ENCODE peak calls at places on chromosomes 5 and 9, in four cellular contexts. B is esophagus squamous epithelium, W is ovary, G is A549. J is an unnamed sample.
A peak's percentile ranks its signal among the peaks of the same experiment; 100 is the strongest.

GRCh38 chr9:89608646-89609335 is 4.0 kb downstream of the GADD45G start:
- DNase-seq in B (no peak), W (no peak), G (no peak), J (no peak)

GRCh38 chr5:140293091-140293996 is 9.6 kb downstream of the PFDN1 start:
- DNase-seq in B (no peak), W (no peak), G (no peak), J (no peak)

GRCh38 chr9:85742630-85742928 is 825 bp upstream of the AGTPBP1 start:
- DNase-seq in B (no peak), W (no peak), G (no peak), J (no peak)

GRCh38 chr5:123937230-123937629 is 425.3 kb downstream of the CSNK1G3 start:
- DNase-seq in B (no peak), W (no peak), G (no peak), J (peak; percentile 44)

GRCh38 chr5:14490309-14490711 is 91.3 kb upstream of the OTULINL start:
- DNase-seq in B (no peak), W (no peak), G (no peak), J (peak; percentile 74)

GRCh38 chr9:138061631-138062030 is 184.0 kb downstream of the CACNA1B start:
- DNase-seq in B (no peak), W (no peak), G (no peak), J (no peak)

GRCh38 chr5:100900796-100901731 is 2.0 kb downstream of the ST8SIA4 start:
- DNase-seq in B (peak; percentile 47), W (no peak), G (no peak), J (peak; percentile 86)

GRCh38 chr5:79535477-79536192 is 21.7 kb upstream of the HOMER1 start:
- DNase-seq in B (no peak), W (no peak), G (no peak), J (no peak)

GRCh38 chr9:109852561-109852960 is 72.6 kb downstream of the PALM2AKAP2 start:
- DNase-seq in B (no peak), W (no peak), G (no peak), J (no peak)

GRCh38 chr9:123326662-123327093 is 29.3 kb upstream of the CRB2 start:
- DNase-seq in B (no peak), W (no peak), G (no peak), J (no peak)

GRCh38 chr9:89579741-89580395 is 24.9 kb upstream of the GADD45G start:
- DNase-seq in B (no peak), W (no peak), G (no peak), J (no peak)

GRCh38 chr9:116152390-116152789 is 1.2 kb upstream of the PAPPA start:
- DNase-seq in B (no peak), W (no peak), G (no peak), J (no peak)

GRCh38 chr9:129385615-129385934 is 207.5 kb upstream of the IER5L start:
- DNase-seq in B (no peak), W (no peak), G (no peak), J (no peak)

DNA sequence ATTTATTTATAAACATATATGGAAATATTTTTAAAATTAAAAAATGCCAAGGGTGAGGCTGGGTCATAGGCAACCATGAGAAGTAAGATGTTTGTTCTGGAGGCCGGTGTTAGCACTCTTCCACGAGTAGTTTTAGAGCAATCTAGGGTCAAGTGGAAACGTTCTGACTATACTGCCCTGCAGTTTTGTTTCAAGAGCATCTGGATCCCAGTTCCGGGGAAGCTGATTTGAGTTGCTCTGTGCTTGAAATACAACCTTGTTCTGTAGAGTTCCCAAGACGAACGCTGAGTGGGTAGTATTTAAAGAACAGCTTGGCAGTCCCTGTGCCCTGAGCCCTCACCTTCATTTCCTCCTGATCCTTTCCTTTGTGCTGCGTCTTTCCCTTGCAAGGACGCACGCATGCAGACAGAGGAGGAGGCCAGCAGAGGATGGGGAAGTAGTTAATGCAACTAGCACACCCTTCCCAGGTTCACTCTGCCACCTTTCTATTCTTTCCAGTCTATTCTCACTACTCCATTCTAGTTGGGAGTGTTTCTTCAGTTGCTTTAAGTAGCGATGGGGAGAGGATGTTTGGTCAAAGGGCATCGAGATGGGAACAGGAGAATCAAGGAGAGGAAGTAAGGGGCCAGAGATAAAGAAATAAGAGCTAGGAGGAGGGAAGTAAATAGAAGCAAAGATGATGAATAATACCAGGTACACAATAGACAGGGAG is 68.3 kb upstream of the ZSWIM6 start:
- DNase-seq in B (no peak), W (no peak), G (no peak), J (no peak)
- H3K4me1 ChIP-seq in B (no peaks in the 10 kb centered on the region), W (no peaks in the 10 kb centered on the region), G (no peaks in the 10 kb centered on the region), J (no peaks in the 10 kb centered on the region)

DNA sequence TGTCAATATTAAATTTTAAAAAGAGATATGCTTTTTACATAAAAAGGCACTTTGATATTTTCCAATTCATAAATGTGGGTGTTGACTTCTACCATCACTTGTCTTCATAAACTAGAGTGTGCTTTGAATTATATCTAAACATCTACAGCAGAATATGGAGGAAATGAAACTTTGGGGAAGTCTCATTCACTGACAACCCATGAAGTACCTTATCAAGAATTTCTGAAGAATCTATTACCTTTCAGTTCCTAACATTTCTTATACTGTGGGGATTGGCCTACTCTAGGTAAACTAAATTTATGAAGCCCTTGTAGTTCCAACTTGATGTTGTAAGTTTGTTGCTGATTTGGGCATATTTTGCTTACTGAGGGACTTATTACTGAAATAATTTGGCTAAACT is 81.9 kb downstream of the EMB start:
- DNase-seq in B (no peak), W (no peak), G (no peak), J (no peak)
- H3K9me3 ChIP-seq in B (no peaks in the 10 kb centered on the region), W (no peaks in the 10 kb centered on the region), G (no peaks in the 10 kb centered on the region), J (no peaks in the 10 kb centered on the region)

GRCh38 chr9:125329978-125330377 is 68.4 kb downstream of the GAPVD1 start:
- DNase-seq in B (no peak), W (no peak), G (no peak), J (no peak)
- H3K4me1 ChIP-seq in B (peaks cover 5% of the 10 kb centered on the region), W (no peaks in the 10 kb centered on the region), G (peaks cover 11% of the 10 kb centered on the region), J (no peaks in the 10 kb centered on the region)

GRCh38 chr5:2914991-2915484 is 163.6 kb upstream of the IRX2 start:
- DNase-seq in B (no peak), W (no peak), G (no peak), J (no peak)
- H3K9me3 ChIP-seq in B (no peaks in the 10 kb centered on the region), W (peaks cover 2% of the 10 kb centered on the region), G (no peaks in the 10 kb centered on the region), J (peaks cover 2% of the 10 kb centered on the region)

GRCh38 chr5:153445875-153446567 is 44.4 kb upstream of the GRIA1 start:
- DNase-seq in B (no peak), W (no peak), G (no peak), J (no peak)

GRCh38 chr5:153447534-153447933 is 42.9 kb upstream of the GRIA1 start:
- DNase-seq in B (no peak), W (no peak), G (no peak), J (no peak)

DNA sequence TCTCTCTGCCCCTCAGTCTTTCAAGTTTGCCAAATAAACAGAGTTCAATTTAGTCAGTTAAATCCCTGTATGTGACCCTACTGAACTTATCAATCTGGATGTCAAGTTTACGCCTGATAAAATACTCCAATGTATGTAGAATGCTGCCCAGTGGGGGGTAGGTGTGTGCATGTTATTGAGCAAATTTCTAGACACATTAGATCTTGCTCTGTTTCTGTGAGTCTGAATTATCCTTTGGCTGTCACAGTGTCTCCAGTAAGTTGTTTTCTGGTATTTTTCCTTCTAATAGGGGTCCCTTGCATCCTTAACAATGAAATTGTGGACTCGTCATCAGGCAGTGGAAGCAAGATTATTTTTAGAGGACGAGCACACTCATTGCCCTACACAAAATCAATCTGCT is 48.5 kb upstream of the GRIA1 start:
- DNase-seq in B (no peak), W (no peak), G (no peak), J (no peak)
- H3K4me1 ChIP-seq in B (no peaks in the 10 kb centered on the region), W (no peaks in the 10 kb centered on the region), G (no peaks in the 10 kb centered on the region), J (no peaks in the 10 kb centered on the region)